ENCODE peak calls at places on chromosomes 12 and 14, in eight cellular contexts. B is IMR-90; T is AG08396; Z is stromal cell of bone marrow; Q is mucosa of gallbladder; E is AG08395; Y is HEK293T; R is activated CD4-positive, alpha-beta T cell treated with anti-CD3 and anti-CD28 coated beads, Interleukin-2, amount 50 U/mL, for 4 hours. L is an unnamed sample.

GRCh38 chr12:607541-608001 is 55.7 kb downstream of the NINJ2 start:
- DNase-seq in Y (no peak), T (no peak), B (no peak), E (no peak), R (no peak), Q (no peak), Z (no peak), L (no peak)

GRCh38 chr14:97315790-97316189 is 518.6 kb downstream of the VRK1 start:
- DNase-seq in Q (no peak), Z (no peak), B (no peak), T (no peak), R (no peak), Y (no peak), E (no peak), L (no peak)

GRCh38 chr14:105279642-105280361 is 21.0 kb downstream of the BRF1 start:
- DNase-seq in B (no peak), Q (no peak), T (no peak), R (no peak), Y (no peak), E (no peak), Z (no peak), L (no peak)

GRCh38 chr14:96195441-96196081 is 9.1 kb upstream of the BDKRB2 start:
- DNase-seq in R (no peak), Y (no peak), B (no peak), T (no peak), Z (no peak), Q (no peak), E (no peak), L (no peak)

GRCh38 chr14:64556526-64556925 is 6.8 kb downstream of the PPP1R36 start:
- DNase-seq in T (no peak), Y (no peak), Z (peak), Q (no peak), E (no peak), R (no peak), B (peak), L (peak)

GRCh38 chr14:69798339-69798735 is 1.3 kb upstream of the SLC10A1 start:
- DNase-seq in B (no peak), E (no peak), R (no peak), Z (no peak), Y (no peak), Q (no peak), T (no peak), L (no peak)

GRCh38 chr12:75759842-75760260 is 248.4 kb upstream of the KRR1 start:
- DNase-seq in Z (peak), Q (no peak), T (peak), Y (no peak), E (peak), R (no peak), B (peak), L (peak)

GRCh38 chr12:109504068-109504467 is 26.6 kb downstream of the UBE3B start:
- DNase-seq in E (no peak), B (no peak), Y (no peak), R (no peak), Z (no peak), T (no peak), Q (no peak), L (no peak)

GRCh38 chr12:1830981-1831930 is 10.9 kb downstream of the LRTM2 start:
- DNase-seq in R (no peak), Q (peak), E (peak), Z (no peak), Y (no peak), T (peak), B (peak), L (no peak)

GRCh38 chr14:105089746-105090492 is 24.7 kb upstream of the GPR132 start:
- DNase-seq in B (no peak), Y (no peak), T (peak), Q (no peak), R (no peak), E (no peak), Z (no peak), L (no peak)

GRCh38 chr12:694734-695503 is 31.7 kb upstream of the NINJ2 start:
- DNase-seq in T (no peak), R (no peak), Y (no peak), E (no peak), Q (no peak), B (no peak), Z (no peak), L (no peak)

GRCh38 chr12:68042212-68042699 is 53.0 kb downstream of the IFNG-AS1 start:
- DNase-seq in T (no peak), E (no peak), Y (no peak), R (peak), B (peak), Q (no peak), Z (no peak), L (no peak)

GRCh38 chr12:31705651-31706050 is 23.2 kb downstream of the AMN1 start:
- DNase-seq in E (no peak), T (no peak), B (no peak), Y (no peak), Q (no peak), Z (no peak), R (no peak), L (no peak)

GRCh38 chr12:9347328-9348127 is 139.3 kb upstream of the PZP start:
- DNase-seq in Q (no peak), T (no peak), E (no peak), Z (peak), Y (no peak), R (no peak), B (peak), L (no peak)

GRCh38 chr12:27207626-27208413 is 36.3 kb upstream of the STK38L start:
- DNase-seq in E (peak), Q (no peak), T (no peak), Z (no peak), Y (no peak), R (no peak), B (peak), L (no peak)

GRCh38 chr14:27387458-27387857 is 789.6 kb upstream of the NOVA1 start:
- DNase-seq in T (no peak), E (no peak), R (no peak), Q (no peak), B (no peak), Y (no peak), Z (no peak), L (no peak)

GRCh38 chr12:92702754-92703679 is at the start of gene PLEKHG7:
- DNase-seq in R (no peak), B (no peak), Q (no peak), T (no peak), Z (no peak), Y (no peak), E (no peak), L (no peak)

GRCh38 chr14:91649930-91650329 is 82.0 kb downstream of the CATSPERB start:
- DNase-seq in B (peak), Q (no peak), E (peak), Y (peak), R (no peak), Z (peak), T (peak), L (peak)

L was measured in GM04504.